ENCODE peak calls at places on chromosomes 5 and 9, in six cellular contexts. T is kidney, I is ovary, W is brain microvascular endothelial cell, D is H1, B is GM23338. F is an unnamed sample.

GRCh38 chr5:530001-530400 is 5.8 kb upstream of the SLC9A3 start:
- DNase-seq in T (no peak), I (no peak), W (no peak), D (no peak), B (no peak), F (no peak)

GRCh38 chr5:14545890-14546289 is 35.7 kb upstream of the OTULINL start:
- DNase-seq in T (no peak), I (no peak), W (no peak), D (no peak), B (no peak), F (no peak)

GRCh38 chr9:122510502-122510901 is at the start of gene OR1J2:
- DNase-seq in T (no peak), I (no peak), W (no peak), D (no peak), B (no peak), F (no peak)

GRCh38 chr5:86675311-86675710 is 57.6 kb downstream of the COX7C start:
- DNase-seq in T (no peak), I (no peak), W (no peak), D (no peak), B (no peak), F (no peak)

GRCh38 chr9:74379718-74380117 is 117.4 kb upstream of the RORB start:
- DNase-seq in T (no peak), I (no peak), W (no peak), D (peak; percentile 54), B (peak; percentile 86), F (no peak)

GRCh38 chr9:8604201-8604600 is 804.6 kb upstream of the DMAC1 start:
- DNase-seq in T (no peak), I (no peak), W (peak; percentile 18), D (no peak), B (no peak), F (no peak)

GRCh38 chr9:33125871-33126822 is 41.0 kb downstream of the B4GALT1 start:
- DNase-seq in T (no peak), I (peak; percentile 8), W (peak; percentile 71), D (no peak), B (no peak), F (no peak)

GRCh38 chr5:52983731-52984620 is 5.2 kb upstream of the ITGA2 start:
- DNase-seq in T (no peak), I (no peak), W (no peak), D (no peak), B (no peak), F (no peak)

GRCh38 chr9:35935755-35936509 is 22.0 kb downstream of the OR2S2 start:
- DNase-seq in T (no peak), I (no peak), W (peak; percentile 31), D (no peak), B (no peak), F (no peak)

GRCh38 chr9:7491641-7492040 is 307.9 kb downstream of the DMAC1 start:
- DNase-seq in T (no peak), I (no peak), W (no peak), D (no peak), B (no peak), F (no peak)

GRCh38 chr5:14686517-14686916 is 22.0 kb downstream of the OTULIN start:
- DNase-seq in T (no peak), I (no peak), W (no peak), D (no peak), B (no peak), F (no peak)

GRCh38 chr5:66169534-66169933 is 25.4 kb downstream of the SREK1 start:
- DNase-seq in T (no peak), I (no peak), W (no peak), D (no peak), B (no peak), F (no peak)

GRCh38 chr9:121302341-121302740 is 34.4 kb downstream of the GSN start:
- DNase-seq in T (no peak), I (no peak), W (no peak), D (no peak), B (no peak), F (no peak)

GRCh38 chr5:172542651-172543131 is 88.4 kb upstream of the SH3PXD2B start:
- DNase-seq in T (no peak), I (no peak), W (no peak), D (peak; percentile 42), B (no peak), F (no peak)

GRCh38 chr9:70113403-70114022 is 69.9 kb downstream of the MAMDC2 start:
- DNase-seq in T (no peak), I (peak; percentile 64), W (peak; percentile 70), D (peak; percentile 65), B (peak; percentile 82), F (peak; percentile 52)

GRCh38 chr5:156128026-156128425 is 198.9 kb upstream of the SGCD start:
- DNase-seq in T (no peak), I (no peak), W (no peak), D (no peak), B (no peak), F (no peak)

GRCh38 chr9:34363619-34364351 is 12.9 kb downstream of the MYORG start:
- DNase-seq in T (no peak), I (no peak), W (no peak), D (peak; percentile 52), B (peak; percentile 63), F (peak; percentile 49)

GRCh38 chr9:95261890-95262289 is 55.6 kb downstream of the FANCC start:
- DNase-seq in T (no peak), I (no peak), W (peak; percentile 66), D (no peak), B (no peak), F (no peak)

GRCh38 chr5:158978061-158978745 is 121.5 kb downstream of the EBF1 start:
- DNase-seq in T (no peak), I (no peak), W (peak; percentile 20), D (no peak), B (no peak), F (no peak)

GRCh38 chr9:132514011-132514744 is 68.2 kb upstream of the BARHL1 start:
- DNase-seq in T (no peak), I (no peak), W (no peak), D (no peak), B (no peak), F (no peak)

GRCh38 chr5:154444559-154445421 is 1.0 kb upstream of the SAP30L start:
- DNase-seq in T (peak; percentile 71), I (no peak), W (no peak), D (peak; percentile 75), B (peak; percentile 60), F (peak; percentile 16)

GRCh38 chr9:13575558-13575957 is 296.1 kb upstream of the MPDZ start:
- DNase-seq in T (no peak), I (no peak), W (peak; percentile 65), D (no peak), B (no peak), F (no peak)

GRCh38 chr9:127020526-127021078 is 101.8 kb downstream of the ANGPTL2 start:
- DNase-seq in T (no peak), I (no peak), W (no peak), D (no peak), B (no peak), F (no peak)

GRCh38 chr9:126208359-126208758 is 118.3 kb upstream of the MVB12B start:
- DNase-seq in T (no peak), I (no peak), W (no peak), D (no peak), B (no peak), F (no peak)

GRCh38 chr5:173341911-173342535 is 13.8 kb upstream of the STC2 start:
- DNase-seq in T (no peak), I (no peak), W (no peak), D (no peak), B (no peak), F (no peak)

GRCh38 chr9:73270967-73271722 is 119.5 kb downstream of the ANXA1 start:
- DNase-seq in T (no peak), I (no peak), W (peak; percentile 73), D (no peak), B (no peak), F (no peak)

GRCh38 chr5:168393773-168394172 is 92.5 kb upstream of the RARS1 start:
- DNase-seq in T (no peak), I (no peak), W (no peak), D (no peak), B (no peak), F (no peak)

GRCh38 chr5:174141398-174141797 is 95.9 kb downstream of the NSG2 start:
- DNase-seq in T (no peak), I (no peak), W (no peak), D (no peak), B (no peak), F (no peak)

GRCh38 chr9:84271004-84271886 is 69.3 kb downstream of the SLC28A3 start:
- DNase-seq in T (peak; percentile 89), I (peak; percentile 35), W (peak; percentile 84), D (peak; percentile 63), B (peak; percentile 92), F (peak; percentile 41)

GRCh38 chr5:168908207-168908606 is 329.0 kb upstream of the PANK3 start:
- DNase-seq in T (no peak), I (no peak), W (peak; percentile 71), D (no peak), B (no peak), F (peak; percentile 22)

GRCh38 chr9:69122391-69123141 is 51.5 kb upstream of the TJP2 start:
- DNase-seq in T (no peak), I (no peak), W (peak; percentile 79), D (no peak), B (peak; percentile 82), F (no peak)

DNA sequence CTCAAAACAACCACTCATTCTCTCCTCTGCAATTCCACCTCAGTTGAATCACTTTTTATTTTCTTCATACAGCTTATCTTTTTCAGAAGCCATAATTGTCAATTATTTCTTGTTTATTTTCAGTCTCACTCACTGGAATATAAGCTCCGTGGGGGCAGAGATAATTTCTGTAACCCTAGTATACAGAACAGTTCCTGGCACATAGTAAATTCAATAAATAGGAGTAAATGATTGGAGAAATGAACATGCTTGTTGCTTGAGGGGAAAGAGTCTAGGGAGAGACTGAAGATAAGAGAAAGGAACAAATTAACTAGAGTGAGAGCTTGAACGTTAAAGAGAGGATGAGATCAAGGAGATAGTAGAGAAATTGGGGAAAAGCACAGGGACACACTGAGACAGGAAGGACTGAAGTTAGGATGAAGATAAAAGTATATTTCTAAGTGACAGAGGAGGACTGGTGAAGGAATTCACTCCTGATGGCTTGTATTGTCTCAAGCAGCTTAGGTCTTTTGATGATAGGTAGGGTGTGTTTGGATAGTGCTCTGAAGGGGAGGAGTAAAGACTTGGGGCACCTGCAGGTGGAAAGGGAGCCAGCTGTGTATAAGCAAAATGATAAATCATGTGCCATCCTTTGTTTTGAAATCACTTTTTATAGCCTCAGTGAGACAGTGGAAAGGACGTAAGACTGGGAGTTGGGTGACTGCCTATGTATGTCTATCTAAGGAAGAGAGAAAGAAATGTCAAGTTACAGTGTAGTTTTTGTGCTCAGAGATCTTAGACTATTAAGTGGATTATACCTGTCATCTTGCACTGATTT is 2.2 kb downstream of the NAA35 start:
- DNase-seq in T (no peak), I (no peak), W (no peak), D (no peak), B (no peak), F (no peak)
- H3K27ac ChIP-seq in T (no peak overlapping the region), I (no peak overlapping the region), W (no peak overlapping the region), D (no peak overlapping the region), B (peak overlapping the region; percentile 17), F (no peak overlapping the region)

GRCh38 chr5:119347996-119348395 is 7.8 kb upstream of the TNFAIP8 start:
- DNase-seq in T (no peak), I (no peak), W (no peak), D (no peak), B (no peak), F (no peak)
- TF ChIP-seq CTCF in T (no peak), I (no peak), W (no peak), D (no peak), B (no peak), F (no peak)

GRCh38 chr9:87102131-87102530 is 154.8 kb upstream of the GAS1 start:
- DNase-seq in T (no peak), I (no peak), W (no peak), D (no peak), B (no peak), F (no peak)
- H3K27ac ChIP-seq in T (no peak overlapping the region), I (no peak overlapping the region), W (no peak overlapping the region), D (no peak overlapping the region), B (no peak overlapping the region), F (no peak overlapping the region)

GRCh38 chr5:139650031-139650688 is 2.0 kb downstream of the CXXC5 start:
- DNase-seq in T (peak; percentile 85), I (peak; percentile 25), W (no peak), D (no peak), B (peak; percentile 73), F (peak; percentile 53)
- TF ChIP-seq CTCF in T (no peak), I (peak; percentile 24), W (peak; percentile 60), D (peak; percentile 21), B (peak; percentile 32), F (peak; percentile 62)